ENCODE peak calls at places on chromosome 14, in nine cellular contexts. X is progenitor cell of endocrine pancreas, M is kidney, B is AG09319, W is type B pancreatic cell, H is B cell, D is BE2C, Q is AG04449, Y is GM06990. S is an unnamed sample.

GRCh38 chr14:51507556-51508511 is 143.9 kb upstream of the FRMD6 start:
- DNase-seq in Q (peak), Y (no peak), X (no peak), H (no peak), W (peak), M (peak), D (peak), B (peak), S (peak)

GRCh38 chr14:55077155-55077554 is 25.7 kb downstream of the MAPK1IP1L start:
- DNase-seq in M (no peak), B (no peak), D (no peak), W (no peak), Q (no peak), X (no peak), Y (no peak), H (no peak), S (peak)

GRCh38 chr14:105375635-105376057 is 22.7 kb upstream of the TEX22 start:
- DNase-seq in W (no peak), X (no peak), B (no peak), Y (no peak), D (no peak), H (no peak), M (no peak), Q (no peak), S (no peak)

GRCh38 chr14:50599700-50600444 is 39.9 kb downstream of the ATL1 start:
- DNase-seq in B (no peak), X (no peak), D (no peak), W (no peak), M (no peak), Y (peak), Q (no peak), H (no peak), S (no peak)

GRCh38 chr14:77301103-77301502 is 19.6 kb downstream of the POMT2 start:
- DNase-seq in Q (no peak), X (peak), Y (peak), B (peak), H (peak), W (no peak), M (peak), D (peak), S (peak)

GRCh38 chr14:105589161-105589925 is 63.0 kb downstream of the TMEM121 start:
- DNase-seq in Y (no peak), M (peak), W (no peak), B (no peak), X (no peak), H (no peak), Q (no peak), D (no peak), S (no peak)

GRCh38 chr14:21476526-21476924 is 234 bp downstream of the RAB2B start:
- DNase-seq in H (peak), Y (no peak), X (peak), W (peak), M (peak), D (no peak), B (no peak), Q (no peak), S (no peak)

GRCh38 chr14:92223027-92223426 is 99.9 kb upstream of the SLC24A4 start:
- DNase-seq in Y (no peak), X (no peak), W (no peak), M (no peak), H (no peak), Q (no peak), B (no peak), D (no peak), S (no peak)

GRCh38 chr14:72126091-72126490 is 193.9 kb downstream of the RGS6 start:
- DNase-seq in X (no peak), M (no peak), H (no peak), B (no peak), Y (no peak), Q (no peak), W (no peak), D (no peak), S (no peak)

GRCh38 chr14:99212646-99213045 is 59.4 kb downstream of the BCL11B start:
- DNase-seq in D (no peak), H (no peak), X (no peak), M (no peak), W (no peak), B (no peak), Y (no peak), Q (no peak), S (no peak)

GRCh38 chr14:61574514-61574807 is 120.9 kb upstream of the HIF1A start:
- DNase-seq in Y (no peak), M (no peak), X (no peak), H (no peak), B (no peak), D (no peak), W (no peak), Q (no peak), S (no peak)

GRCh38 chr14:31194095-31194494 is 13.5 kb downstream of the HECTD1 start:
- DNase-seq in B (no peak), Y (no peak), M (no peak), H (no peak), X (no peak), W (no peak), D (no peak), Q (no peak), S (no peak)

DNA sequence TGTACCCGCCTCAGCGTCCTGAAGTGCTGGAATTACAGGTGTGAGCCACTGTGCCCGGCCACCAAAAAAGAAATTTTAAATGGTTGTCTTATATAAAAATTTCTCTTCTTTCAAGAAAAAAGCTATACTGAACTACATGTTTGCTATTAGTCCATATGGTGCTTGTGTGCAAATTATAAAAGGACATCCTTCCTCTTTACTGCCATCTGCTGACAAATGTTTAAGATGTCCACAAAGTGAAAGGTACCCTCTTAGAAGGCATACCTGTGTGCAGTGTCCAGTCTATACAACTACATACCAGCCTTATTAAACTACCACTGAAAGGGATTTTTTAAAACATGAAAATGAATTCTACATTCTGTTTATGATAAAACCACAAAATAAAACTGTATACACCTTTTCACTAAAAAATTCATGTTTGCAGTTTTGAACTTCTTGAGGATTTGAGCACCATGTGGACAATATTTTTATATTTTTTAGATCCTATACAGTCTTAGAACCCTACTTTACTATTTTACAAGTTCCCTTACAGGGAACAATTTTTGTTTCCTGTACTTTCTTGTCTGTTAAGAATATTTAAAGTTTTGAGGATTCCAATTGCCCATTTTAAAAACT is 32.8 kb upstream of the TOMM20L start:
- DNase-seq in M (no peak), W (no peak), X (no peak), H (no peak), D (no peak), Q (no peak), B (no peak), Y (no peak), S (no peak)
- TF ChIP-seq CTCF in M (peak), W (peak), X (peak), H (peak), D (peak), Q (peak), B (peak), Y (peak), S (peak)

DNA sequence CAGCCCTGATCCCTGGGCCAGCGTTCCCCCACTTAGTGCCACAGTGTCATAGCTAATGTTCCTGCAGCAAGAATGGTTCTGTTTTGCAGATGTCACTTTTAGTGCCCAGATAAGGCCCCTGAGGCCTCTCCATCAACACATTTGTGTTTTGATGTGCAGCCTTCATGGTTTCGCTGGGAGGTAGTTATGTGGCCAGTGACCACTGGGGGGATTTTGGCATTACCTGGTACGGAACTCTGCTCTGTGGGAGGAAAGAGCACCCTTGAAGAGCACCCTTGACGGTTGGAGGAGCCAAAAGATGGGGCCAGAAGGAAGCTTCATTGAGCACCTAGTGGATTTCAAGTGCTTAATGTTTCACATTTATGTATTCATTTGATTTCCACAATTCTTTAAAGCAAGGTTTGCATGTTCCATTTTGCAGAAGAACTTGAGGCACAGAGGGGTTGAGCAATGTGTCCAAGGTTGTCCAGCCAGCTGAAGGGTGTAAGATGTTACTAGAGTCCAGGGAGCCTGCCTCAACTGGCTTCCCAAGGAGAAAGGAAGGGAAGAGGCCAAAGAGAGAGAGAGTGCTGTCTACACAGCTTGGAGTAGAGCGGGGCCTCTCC is 13.0 kb downstream of the SERPINA11 start:
- DNase-seq in H (no peak), Y (no peak), M (no peak), X (no peak), D (no peak), B (no peak), W (no peak), Q (no peak), S (no peak)
- TF ChIP-seq CTCF in H (no peak), Y (peak), M (no peak), X (no peak), D (peak), B (no peak), W (no peak), Q (no peak), S (no peak)

GRCh38 chr14:100905166-100905565 is 1.6 kb upstream of the RTL1 start:
- DNase-seq in D (no peak), X (no peak), Q (no peak), W (no peak), H (peak), M (no peak), Y (no peak), B (no peak), S (peak)

GRCh38 chr14:100904307-100905019 is 941 bp upstream of the RTL1 start:
- DNase-seq in D (peak), W (no peak), M (no peak), H (peak), B (no peak), Q (no peak), X (peak), Y (no peak), S (peak)

GRCh38 chr14:100903672-100904185 is at the start of gene RTL1:
- DNase-seq in Y (no peak), W (no peak), M (no peak), Q (no peak), D (no peak), X (no peak), B (no peak), H (peak), S (peak)

GRCh38 chr14:100907240-100907639 is 3.7 kb upstream of the RTL1 start:
- DNase-seq in D (no peak), Q (no peak), X (no peak), H (no peak), M (no peak), W (no peak), B (no peak), Y (no peak), S (no peak)

DNA sequence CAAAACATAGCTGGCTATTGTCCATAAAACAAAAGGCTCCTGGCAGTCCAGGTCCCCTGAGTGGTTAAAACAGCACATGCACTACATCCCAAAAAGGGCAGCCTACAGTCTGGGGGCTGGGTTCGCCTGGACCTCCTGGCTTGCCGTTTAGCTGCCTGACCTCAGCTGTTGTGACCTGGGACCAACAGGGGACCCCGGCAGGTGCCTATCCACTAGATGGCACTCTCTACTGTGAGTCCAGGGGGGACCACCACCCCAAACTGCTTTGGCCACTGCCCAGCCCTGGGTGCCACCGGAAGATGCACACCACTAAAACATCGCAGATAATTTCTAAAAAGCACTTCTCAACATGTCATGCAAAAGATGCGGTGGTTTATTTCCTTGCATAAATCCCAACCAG is 2.9 kb upstream of the RTL1 start:
- DNase-seq in Y (no peak), B (no peak), D (no peak), M (no peak), X (no peak), Q (no peak), H (peak), W (no peak), S (peak)
- TF ChIP-seq CTCF in Y (peak), B (peak), D (peak), M (no peak), X (peak), Q (no peak), H (no peak), W (peak), S (no peak)

GRCh38 chr14:102711207-102711606 is 66.0 kb upstream of the TRAF3 start:
- DNase-seq in Q (no peak), Y (no peak), W (no peak), M (no peak), H (no peak), X (no peak), B (no peak), D (peak), S (no peak)
- TF ChIP-seq CTCF in Q (no peak), Y (no peak), W (no peak), M (no peak), H (peak), X (no peak), B (no peak), D (peak), S (no peak)

GRCh38 chr14:60233251-60233650 is 15.8 kb upstream of the PPM1A start:
- DNase-seq in Q (no peak), B (no peak), Y (no peak), X (no peak), H (no peak), M (no peak), D (no peak), W (no peak), S (no peak)
- TF ChIP-seq CTCF in Q (no peak), B (no peak), Y (no peak), X (no peak), H (no peak), M (no peak), D (no peak), W (no peak), S (no peak)

GRCh38 chr14:80084196-80084595 is 127.1 kb downstream of the DIO2 start:
- DNase-seq in B (no peak), X (no peak), Y (no peak), Q (no peak), D (no peak), H (no peak), W (no peak), M (no peak), S (no peak)
- TF ChIP-seq CTCF in B (no peak), X (no peak), Y (no peak), Q (no peak), D (no peak), H (no peak), W (no peak), M (no peak), S (no peak)

GRCh38 chr14:102507891-102508312 is 1.7 kb downstream of the ANKRD9 start:
- DNase-seq in W (no peak), Q (no peak), Y (no peak), D (no peak), M (no peak), H (peak), B (no peak), X (no peak), S (no peak)
- TF ChIP-seq CTCF in W (peak), Q (no peak), Y (no peak), D (peak), M (no peak), H (no peak), B (no peak), X (peak), S (no peak)

GRCh38 chr14:74975059-74975810 is 19.8 kb upstream of the PGF start:
- DNase-seq in X (no peak), D (peak), M (peak), Y (no peak), Q (no peak), W (no peak), H (no peak), B (no peak), S (peak)

GRCh38 chr14:74973905-74974363 is 18.5 kb upstream of the PGF start:
- DNase-seq in Y (no peak), Q (no peak), H (no peak), W (no peak), X (no peak), B (no peak), M (peak), D (no peak), S (no peak)

GRCh38 chr14:74976264-74977113 is 21.1 kb upstream of the PGF start:
- DNase-seq in H (no peak), X (no peak), Y (no peak), D (no peak), W (peak), B (no peak), Q (no peak), M (no peak), S (no peak)

GRCh38 chr14:74973003-74973614 is 17.7 kb upstream of the PGF start:
- DNase-seq in W (no peak), Y (no peak), H (no peak), X (no peak), D (no peak), B (no peak), M (peak), Q (no peak), S (no peak)

DNA sequence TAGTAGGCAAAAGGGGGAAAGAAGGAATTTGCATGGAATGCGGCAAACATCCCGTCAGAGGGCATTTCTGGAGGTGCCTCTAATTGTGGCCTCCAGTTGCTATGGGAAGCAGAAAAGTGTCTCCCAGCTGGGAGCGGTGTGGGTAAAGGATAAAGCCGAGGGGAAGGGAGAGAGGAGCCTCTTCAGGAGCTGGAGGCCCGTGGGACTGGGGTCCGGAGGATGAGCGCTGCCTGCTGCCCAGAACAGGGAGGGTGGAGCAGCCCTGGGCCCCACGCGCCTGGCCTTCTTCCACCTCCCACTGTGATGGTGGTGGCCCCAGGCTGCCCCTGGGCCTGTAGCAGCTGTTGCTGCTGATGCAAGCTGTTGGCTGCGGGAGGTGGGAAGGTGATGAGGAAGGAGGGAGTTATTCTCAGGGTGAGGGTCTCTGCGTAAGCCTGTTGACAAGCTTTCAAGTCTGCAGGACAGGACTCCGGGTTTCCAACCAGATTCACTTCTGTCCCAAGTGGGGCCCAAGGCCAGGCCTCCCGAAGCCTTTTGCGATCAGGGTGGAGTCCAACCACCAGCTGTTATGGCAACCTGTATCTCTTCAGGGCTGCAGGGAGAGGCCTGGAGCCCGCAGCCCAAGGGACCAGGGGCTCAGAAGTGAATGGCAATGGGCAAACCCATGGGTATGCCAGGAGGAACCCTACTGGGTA is 19.1 kb upstream of the PGF start:
- DNase-seq in D (no peak), Y (no peak), B (no peak), W (no peak), X (no peak), H (no peak), M (peak), Q (no peak), S (no peak)
- TF ChIP-seq CTCF in D (no peak), Y (no peak), B (no peak), W (no peak), X (no peak), H (no peak), M (no peak), Q (no peak), S (no peak)